ENCODE peak calls at places on chromosomes 3 and 15, in four cellular contexts. C is GM12891, R is HL-60, A is GM12892. V is an unnamed sample.

GRCh38 chr15:98953000-98953776 is 54.4 kb downstream of the PGPEP1L start:
- DNase-seq in R (no peak), C (peak), A (no peak), V (no peak)

GRCh38 chr3:27201435-27201966 is 167.7 kb downstream of the NEK10 start:
- DNase-seq in A (no peak), R (no peak), C (no peak), V (no peak)

GRCh38 chr3:4474683-4475490 is 7.8 kb upstream of the SUMF1 start:
- DNase-seq in R (peak), A (no peak), C (no peak), V (no peak)

GRCh38 chr3:34176723-34177122 is 378.3 kb downstream of the PDCD6IP start:
- DNase-seq in A (no peak), R (no peak), C (no peak), V (no peak)

GRCh38 chr3:149151843-149152242 is 22.4 kb downstream of the HPS3 start:
- DNase-seq in A (no peak), R (peak), C (no peak), V (peak)

GRCh38 chr3:111859061-111859973 is at the start of gene PHLDB2:
- DNase-seq in C (peak), A (peak), R (no peak), V (peak)

GRCh38 chr3:121362035-121362734 is 183.6 kb downstream of the POLQ start:
- DNase-seq in R (no peak), A (no peak), C (no peak), V (no peak)

GRCh38 chr15:31483053-31483923 is 156.7 kb downstream of the KLF13 start:
- DNase-seq in A (no peak), R (no peak), C (no peak), V (no peak)

GRCh38 chr15:81322708-81323253 is 1.2 kb downstream of the STARD5 start:
- DNase-seq in R (no peak), A (no peak), C (no peak), V (no peak)

GRCh38 chr3:133881987-133882825 is 13.5 kb downstream of the RAB6B start:
- DNase-seq in C (no peak), R (no peak), A (no peak), V (no peak)

GRCh38 chr3:171095063-171095462 is 68.5 kb upstream of the SLC2A2 start:
- DNase-seq in R (no peak), C (no peak), A (no peak), V (no peak)

GRCh38 chr3:111329370-111329769 is 212.6 kb upstream of the CD96 start:
- DNase-seq in C (no peak), A (no peak), R (no peak), V (no peak)

GRCh38 chr15:71786673-71787072 is 23.7 kb upstream of the NR2E3 start:
- DNase-seq in C (no peak), A (no peak), R (no peak), V (no peak)

GRCh38 chr3:73707772-73708171 is 83.0 kb upstream of the PDZRN3 start:
- DNase-seq in R (no peak), C (no peak), A (no peak), V (no peak)

GRCh38 chr15:40060241-40060961 is 21.4 kb upstream of the SRP14 start:
- DNase-seq in C (no peak), A (no peak), R (no peak), V (peak)

GRCh38 chr15:85658816-85659215 is 135.9 kb downstream of the KLHL25 start:
- DNase-seq in R (no peak), C (no peak), A (no peak), V (no peak)

GRCh38 chr3:185982632-185983031 is 44.8 kb upstream of the TRA2B start:
- DNase-seq in R (no peak), C (no peak), A (no peak), V (no peak)

GRCh38 chr15:25830844-25831443 is 32.2 kb downstream of the ATP10A start:
- DNase-seq in R (no peak), A (no peak), C (no peak), V (no peak)

GRCh38 chr3:13292371-13292770 is 127.8 kb downstream of the NUP210 start:
- DNase-seq in R (no peak), C (no peak), A (no peak), V (no peak)

GRCh38 chr3:77051927-77052542 is 12.1 kb downstream of the ROBO2 start:
- DNase-seq in R (no peak), A (no peak), C (no peak), V (no peak)

GRCh38 chr3:82423485-82423884 is 662.0 kb upstream of the GBE1 start:
- DNase-seq in C (no peak), R (no peak), A (no peak), V (no peak)

GRCh38 chr15:96122077-96123027 is 208.1 kb upstream of the NR2F2 start:
- DNase-seq in A (no peak), C (no peak), R (no peak), V (no peak)

GRCh38 chr3:171829841-171830559 is 13.1 kb upstream of the TMEM212 start:
- DNase-seq in A (no peak), C (no peak), R (peak), V (peak)

GRCh38 chr3:47089605-47090004 is 74.3 kb downstream of the SETD2 start:
- DNase-seq in A (no peak), C (no peak), R (no peak), V (no peak)

GRCh38 chr15:42919308-42919707 is 1.3 kb downstream of the TTBK2 start:
- DNase-seq in A (no peak), C (no peak), R (no peak), V (no peak)

GRCh38 chr3:188188911-188189310 is 35.0 kb downstream of the LPP start:
- DNase-seq in R (no peak), A (no peak), C (no peak), V (no peak)

GRCh38 chr3:14957933-14958332 is 10.6 kb downstream of the NR2C2 start:
- DNase-seq in A (no peak), C (no peak), R (no peak), V (no peak)

GRCh38 chr3:125207507-125207906 is 5.0 kb downstream of the SLC12A8 start:
- DNase-seq in C (no peak), R (no peak), A (no peak), V (no peak)

GRCh38 chr3:4835616-4836043 is 143.6 kb upstream of the BHLHE40 start:
- DNase-seq in A (no peak), R (no peak), C (no peak), V (no peak)

GRCh38 chr3:172152869-172153268 is 113.5 kb downstream of the FNDC3B start:
- DNase-seq in C (no peak), R (no peak), A (no peak), V (no peak)

GRCh38 chr3:177418787-177419186 is 221.5 kb upstream of the TBL1XR1 start:
- DNase-seq in A (no peak), C (no peak), R (no peak), V (no peak)

GRCh38 chr3:112437146-112438022 is 61.9 kb downstream of the BTLA start:
- DNase-seq in C (no peak), R (peak), A (no peak), V (no peak)

GRCh38 chr3:2024037-2024436 is 74.6 kb upstream of the CNTN4 start:
- DNase-seq in R (no peak), A (no peak), C (no peak), V (no peak)

GRCh38 chr3:99862208-99862607 is 44.5 kb downstream of the CMSS1 start:
- DNase-seq in A (no peak), R (no peak), C (no peak), V (no peak)

GRCh38 chr3:127036209-127037020 is 53.5 kb downstream of the PLXNA1 start:
- DNase-seq in C (no peak), R (no peak), A (no peak), V (peak)

GRCh38 chr3:126550488-126551051 is 8.2 kb downstream of the C3orf22 start:
- DNase-seq in A (no peak), R (no peak), C (no peak), V (peak)

GRCh38 chr3:193872265-193872753 is 263.6 kb upstream of the HES1 start:
- DNase-seq in R (no peak), A (no peak), C (no peak), V (peak)

GRCh38 chr15:60299452-60300047 is 98.2 kb downstream of the ANXA2 start:
- DNase-seq in R (no peak), C (no peak), A (no peak), V (no peak)
- TF ChIP-seq POLR2AphosphoS5 in R (no peak), C (no peak), A (no peak), V (no peak)

GRCh38 chr15:74955017-74955416 is 1.6 kb downstream of the RPP25 start:
- DNase-seq in R (no peak), C (no peak), A (no peak), V (no peak)

GRCh38 chr15:74958320-74958907 is 1.8 kb upstream of the RPP25 start:
- DNase-seq in A (no peak), R (no peak), C (no peak), V (peak)

GRCh38 chr15:74957301-74958035 is 896 bp upstream of the RPP25 start:
- DNase-seq in A (no peak), C (no peak), R (no peak), V (peak)

GRCh38 chr15:74955796-74956647 is 550 bp downstream of the RPP25 start:
- DNase-seq in A (peak), R (peak), C (no peak), V (peak)

GRCh38 chr15:74956648-74957300 is at the start of gene RPP25:
- DNase-seq in C (peak), A (peak), R (peak), V (peak)
- TF ChIP-seq POLR2AphosphoS5 in C (no peak), A (no peak), R (peak), V (peak)

GRCh38 chr3:48473617-48473952 is 27.0 kb downstream of the ATRIP start:
- DNase-seq in C (no peak), A (no peak), R (no peak), V (no peak)

GRCh38 chr3:48472673-48472922 is 26.1 kb downstream of the ATRIP start:
- DNase-seq in R (no peak), C (no peak), A (no peak), V (peak)

GRCh38 chr3:48475188-48475587 is 28.7 kb downstream of the ATRIP start:
- DNase-seq in R (no peak), A (no peak), C (no peak), V (no peak)

GRCh38 chr3:48474619-48475018 is 28.1 kb downstream of the ATRIP start:
- DNase-seq in C (no peak), R (no peak), A (no peak), V (no peak)

DNA sequence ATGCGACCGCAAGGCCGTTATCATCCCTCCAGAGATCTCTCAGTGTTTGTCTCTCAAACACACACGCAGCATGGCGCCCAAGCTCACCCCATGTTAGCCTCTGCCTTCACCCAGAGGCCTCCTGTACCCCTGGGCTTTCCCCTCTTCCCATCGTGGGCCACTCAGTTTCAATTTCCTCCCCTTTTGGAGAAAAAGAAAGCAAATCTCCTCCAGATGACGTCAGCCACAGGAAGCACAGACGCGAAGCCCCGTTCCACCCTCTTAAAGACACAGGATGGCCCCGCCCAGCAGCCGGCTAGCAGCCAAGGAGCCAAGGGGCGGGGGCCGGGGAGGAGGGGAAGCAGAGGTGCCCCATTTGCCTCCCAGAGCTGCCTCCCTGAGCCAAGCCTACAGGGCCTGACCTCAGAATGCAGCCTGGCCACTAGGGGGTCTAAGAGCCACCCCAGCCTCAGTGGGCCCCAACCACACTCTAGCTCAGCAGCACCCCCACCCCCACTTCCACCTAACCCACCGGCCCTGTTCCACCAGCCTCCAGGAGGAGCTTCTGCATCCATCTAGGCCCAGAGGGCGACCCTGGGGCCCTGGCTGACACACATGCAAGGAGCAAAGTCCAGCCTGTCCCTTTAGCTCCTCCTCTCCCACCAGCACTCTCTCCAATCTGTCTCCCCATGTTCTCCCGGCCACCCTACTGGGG is 26.5 kb downstream of the ATRIP start:
- DNase-seq in A (peak), R (peak), C (peak), V (peak)
- TF ChIP-seq POLR2AphosphoS5 in A (peak), R (peak), C (peak), V (peak)

DNA sequence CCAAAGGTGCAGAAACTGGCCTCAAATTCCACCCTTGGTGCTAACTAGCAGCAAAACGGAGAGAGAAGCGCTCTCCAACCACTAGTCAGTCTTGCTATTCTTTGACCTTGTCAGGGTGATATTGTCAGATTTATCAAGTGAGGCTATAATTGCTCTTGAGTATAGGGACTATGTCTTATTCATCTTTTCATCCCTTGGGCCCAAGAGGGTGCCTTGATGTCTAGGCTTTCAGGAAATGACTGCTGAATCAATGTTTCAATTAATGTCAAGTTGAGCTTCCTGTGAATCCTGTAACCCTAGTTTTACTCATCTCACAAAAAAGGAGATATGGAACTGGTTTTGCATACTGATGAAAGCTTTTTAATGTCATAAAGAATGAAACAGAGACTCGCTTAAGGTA is 701.3 kb downstream of the EDEM1 start:
- DNase-seq in C (no peak), R (no peak), A (no peak), V (no peak)
- TF ChIP-seq POLR2AphosphoS5 in C (no peak), R (no peak), A (no peak), V (no peak)

GRCh38 chr15:99998661-99999101 is 265.4 kb upstream of the LYSMD4 start:
- DNase-seq in A (no peak), R (no peak), C (no peak), V (no peak)
- TF ChIP-seq POLR2AphosphoS5 in A (no peak), R (no peak), C (no peak), V (no peak)

GRCh38 chr3:157159037-157159761 is 748 bp downstream of the CCNL1 start:
- DNase-seq in C (no peak), R (peak), A (peak), V (peak)
- TF ChIP-seq POLR2AphosphoS5 in C (no peak), R (no peak), A (no peak), V (peak)

GRCh38 chr3:11140054-11140712 is 14.1 kb upstream of the HRH1 start:
- DNase-seq in R (peak), C (no peak), A (no peak), V (no peak)
- TF ChIP-seq POLR2AphosphoS5 in R (peak), C (no peak), A (no peak), V (no peak)

GRCh38 chr15:67085818-67086649 is 20.6 kb downstream of the SMAD3 start:
- DNase-seq in A (no peak), R (peak), C (peak), V (peak)

GRCh38 chr15:67085237-67085817 is 19.9 kb downstream of the SMAD3 start:
- DNase-seq in A (no peak), R (peak), C (no peak), V (no peak)

GRCh38 chr15:67086650-67086941 is 21.2 kb downstream of the SMAD3 start:
- DNase-seq in A (no peak), C (no peak), R (no peak), V (no peak)

GRCh38 chr15:67089218-67090193 is 24.1 kb downstream of the SMAD3 start:
- DNase-seq in A (no peak), R (no peak), C (no peak), V (peak)

DNA sequence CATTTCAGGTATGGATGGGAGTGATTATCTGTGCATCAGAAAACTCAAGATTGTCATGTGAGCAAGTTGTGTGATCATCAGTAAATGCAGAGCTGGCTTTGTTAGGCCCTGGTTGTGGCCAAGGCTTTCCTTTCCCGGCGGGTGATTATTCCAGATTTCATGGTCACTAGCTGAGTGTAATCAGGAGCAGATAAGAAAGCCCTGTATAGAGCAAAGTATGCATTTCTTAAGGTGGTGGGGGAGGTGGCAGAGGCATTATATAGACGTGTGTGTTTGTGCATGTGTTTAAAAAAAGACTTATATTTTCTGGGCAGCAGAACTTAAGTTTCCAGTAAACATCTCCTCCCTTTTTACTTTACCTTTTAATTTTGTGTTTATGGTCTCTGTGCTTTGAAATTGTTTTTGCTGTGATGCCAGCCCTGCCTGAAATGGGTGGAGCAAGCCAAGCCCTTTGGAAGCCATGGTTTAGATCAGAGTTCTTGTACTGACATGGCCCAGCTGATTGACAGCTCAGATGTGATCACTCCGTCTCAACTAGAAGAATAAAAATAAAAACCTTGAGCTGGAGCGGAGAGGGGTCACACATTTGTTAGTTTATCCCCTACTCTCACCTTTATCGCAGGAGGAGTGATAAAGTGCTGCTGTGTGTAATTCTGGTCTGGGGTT is 22.2 kb downstream of the SMAD3 start:
- DNase-seq in A (no peak), C (no peak), R (no peak), V (no peak)
- TF ChIP-seq POLR2AphosphoS5 in A (no peak), C (no peak), R (no peak), V (no peak)

DNA sequence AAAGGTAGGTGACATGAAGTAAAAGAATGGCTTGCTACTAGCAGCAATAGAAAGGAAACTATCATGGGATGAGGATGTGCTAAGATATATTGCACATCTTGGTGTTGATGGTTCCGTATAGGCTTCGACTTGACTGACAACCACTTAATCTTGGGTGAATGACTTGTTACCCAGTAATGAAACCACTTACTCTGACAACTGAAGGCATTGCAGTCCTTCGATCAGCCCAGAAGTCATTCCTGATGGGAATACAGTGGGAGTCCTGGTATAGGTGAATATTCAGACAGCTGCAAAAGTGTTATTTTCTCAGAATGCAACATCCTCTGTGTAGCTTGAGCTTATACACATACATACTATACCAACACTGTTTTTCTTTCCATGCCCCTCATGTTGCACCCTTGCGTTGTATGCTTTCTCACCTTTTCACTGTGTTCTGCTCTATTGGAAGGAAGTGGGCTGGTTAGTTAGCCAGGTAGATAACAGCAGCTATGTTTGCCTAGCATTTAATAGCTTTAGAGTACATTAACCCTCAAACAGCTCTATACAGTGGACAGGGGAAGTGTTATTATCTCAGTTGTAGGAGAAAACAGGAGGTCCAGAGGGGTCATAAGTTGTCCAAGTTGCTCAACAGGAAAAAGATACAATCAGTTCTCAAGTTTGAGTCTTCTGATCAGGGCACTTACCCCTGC is 376.5 kb downstream of the MFSD1 start:
- DNase-seq in C (no peak), R (no peak), A (no peak), V (no peak)
- TF ChIP-seq POLR2AphosphoS5 in C (no peak), R (no peak), A (no peak), V (no peak)

DNA sequence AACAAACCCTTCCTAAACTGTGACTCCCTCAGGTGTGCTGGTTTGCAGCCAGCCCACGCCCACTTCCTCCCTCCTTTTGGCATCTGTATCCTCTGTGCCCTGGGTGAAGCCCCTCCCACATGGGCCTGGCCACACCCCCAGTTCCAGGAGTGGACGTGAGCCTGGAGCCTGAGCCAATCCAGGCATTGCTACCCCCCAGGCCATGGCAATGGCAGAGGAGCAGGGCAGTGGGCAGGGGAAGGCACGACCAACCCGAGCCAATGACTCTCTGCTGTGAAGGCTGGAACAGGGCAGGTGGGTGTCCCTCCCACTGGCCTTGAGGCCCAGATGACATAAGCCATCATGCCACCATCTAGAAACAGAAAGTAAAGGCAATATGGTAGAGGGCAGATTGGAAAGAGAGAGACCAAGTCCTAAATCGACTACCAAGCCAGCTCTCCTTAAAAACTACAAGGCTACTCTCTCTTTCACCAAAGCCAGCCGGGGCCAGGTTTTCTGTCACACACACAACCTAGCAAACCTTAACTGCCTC is 18.6 kb downstream of the FAM174B start:
- DNase-seq in R (no peak), C (no peak), A (no peak), V (peak)
- TF ChIP-seq POLR2AphosphoS5 in R (no peak), C (no peak), A (no peak), V (no peak)

V was measured in upper lobe of left lung.